ENCODE peak calls at places on chromosomes 13 and 19, in seven cellular contexts. M is uterus, D is ovary, Z is SK-N-SH, A is cardiac muscle cell, Y is IMR-90, F is adrenal gland. K is an unnamed sample. For H3K36me3 and H3K4me1, the result is how much of the 10 kb centered on the place peaks cover.

GRCh38 chr19:17457621-17458020 is 3.1 kb downstream of the NXNL1 start:
- DNase-seq in M (no peak), D (no peak), Z (no peak), A (no peak), Y (no peak), F (no peak), K (no peak)

GRCh38 chr19:40348961-40349507 is 539 bp downstream of the PLD3 start:
- DNase-seq in M (no peak), D (no peak), Z (peak), A (peak), Y (peak), F (peak), K (peak)

GRCh38 chr13:38366954-38367645 is 17.4 kb downstream of the UFM1 start:
- DNase-seq in M (no peak), D (no peak), Z (no peak), A (peak), Y (peak), F (no peak), K (no peak)

GRCh38 chr19:9107375-9107774 is at the start of gene OR7G2:
- DNase-seq in M (no peak), D (no peak), Z (no peak), A (no peak), Y (no peak), F (no peak), K (no peak)

GRCh38 chr19:19053508-19054314 is 10.1 kb upstream of the SLC25A42 start:
- DNase-seq in M (peak), D (peak), Z (peak), A (peak), Y (peak), F (peak), K (no peak)

GRCh38 chr19:17949956-17950309 is 17.0 kb upstream of the KCNN1 start:
- DNase-seq in M (no peak), D (no peak), Z (no peak), A (no peak), Y (no peak), F (no peak), K (no peak)

GRCh38 chr13:20174656-20175405 is 14.0 kb upstream of the GJA3 start:
- DNase-seq in M (peak), D (peak), Z (no peak), A (peak), Y (peak), F (peak), K (peak)

GRCh38 chr19:18414504-18415176 is 4.6 kb upstream of the SSBP4 start:
- DNase-seq in M (peak), D (peak), Z (no peak), A (peak), Y (no peak), F (peak), K (no peak)

GRCh38 chr13:110647365-110647737 is 32.0 kb downstream of the NAXD start:
- DNase-seq in M (no peak), D (no peak), Z (no peak), A (no peak), Y (no peak), F (peak), K (no peak)

GRCh38 chr19:17544418-17544817 is 11.0 kb upstream of the COLGALT1 start:
- DNase-seq in M (no peak), D (no peak), Z (no peak), A (no peak), Y (no peak), F (no peak), K (no peak)

GRCh38 chr13:102799544-102800144 is 725 bp downstream of the BIVM start:
- DNase-seq in M (no peak), D (no peak), Z (peak), A (no peak), Y (peak), F (no peak), K (peak)

GRCh38 chr13:111460548-111461444 is 140.4 kb downstream of the TEX29 start:
- DNase-seq in M (no peak), D (peak), Z (peak), A (peak), Y (peak), F (peak), K (peak)

GRCh38 chr13:112443191-112444000 is 67.2 kb downstream of the SPACA7 start:
- DNase-seq in M (no peak), D (no peak), Z (peak), A (no peak), Y (no peak), F (peak), K (no peak)

GRCh38 chr13:102582256-102582655 is 14.5 kb upstream of the TPP2 start:
- DNase-seq in M (no peak), D (no peak), Z (no peak), A (no peak), Y (no peak), F (no peak), K (no peak)

GRCh38 chr19:56119585-56119978 is 1.5 kb downstream of the ZNF787 start:
- DNase-seq in M (no peak), D (no peak), Z (peak), A (no peak), Y (peak), F (peak), K (peak)

GRCh38 chr19:1090731-1091543 is 4.2 kb downstream of the POLR2E start:
- DNase-seq in M (no peak), D (no peak), Z (no peak), A (no peak), Y (no peak), F (no peak), K (no peak)

GRCh38 chr13:102729560-102730275 is 34.9 kb upstream of the METTL21C start:
- DNase-seq in M (no peak), D (no peak), Z (no peak), A (peak), Y (peak), F (no peak), K (no peak)

GRCh38 chr13:50448535-50448981 is 394.9 kb downstream of the DLEU7 start:
- DNase-seq in M (no peak), D (no peak), Z (no peak), A (no peak), Y (no peak), F (no peak), K (no peak)

GRCh38 chr19:55684946-55685681 is 10.1 kb downstream of the EPN1 start:
- DNase-seq in M (no peak), D (no peak), Z (no peak), A (no peak), Y (no peak), F (no peak), K (no peak)

GRCh38 chr13:110471833-110472162 is 89.7 kb downstream of the RAB20 start:
- DNase-seq in M (no peak), D (no peak), Z (no peak), A (peak), Y (peak), F (peak), K (no peak)

GRCh38 chr13:112943309-112944125 is 25.5 kb upstream of the MCF2L start:
- DNase-seq in M (no peak), D (peak), Z (peak), A (peak), Y (peak), F (peak), K (peak)

GRCh38 chr19:4014541-4015491 is 7.3 kb downstream of the PIAS4 start:
- DNase-seq in M (no peak), D (no peak), Z (peak), A (no peak), Y (no peak), F (peak), K (no peak)

GRCh38 chr13:36998624-36999041 is 507 bp downstream of the ALG5 start:
- DNase-seq in M (peak), D (peak), Z (peak), A (peak), Y (no peak), F (no peak), K (peak)

GRCh38 chr19:42553292-42554045 is 25.2 kb upstream of the CEACAM1 start:
- DNase-seq in M (no peak), D (no peak), Z (no peak), A (peak), Y (peak), F (peak), K (no peak)
- H3K4me3 ChIP-seq in M (no peak), D (no peak), Z (no peak), A (no peak), Y (no peak), F (no peak), K (no peak)

GRCh38 chr13:27425918-27426630 is 1.7 kb downstream of the GTF3A start:
- DNase-seq in M (peak), D (peak), Z (peak), A (peak), Y (peak), F (peak), K (peak)

GRCh38 chr13:27424246-27425150 is at the start of gene GTF3A:
- DNase-seq in M (peak), D (peak), Z (peak), A (peak), Y (peak), F (peak), K (peak)

GRCh38 chr13:27425151-27425917 is 915 bp downstream of the GTF3A start:
- DNase-seq in M (no peak), D (no peak), Z (no peak), A (peak), Y (no peak), F (peak), K (no peak)

GRCh38 chr13:27427663-27428062 is 3.2 kb downstream of the GTF3A start:
- DNase-seq in M (no peak), D (no peak), Z (no peak), A (no peak), Y (no peak), F (peak), K (no peak)

GRCh38 chr13:27428160-27428559 is 3.7 kb downstream of the GTF3A start:
- DNase-seq in M (no peak), D (no peak), Z (no peak), A (no peak), Y (no peak), F (no peak), K (no peak)
- H3K36me3 ChIP-seq in M (under half), D (under half), Z (under half), A (under half), Y (under half), F (half or more), K (half or more)

DNA sequence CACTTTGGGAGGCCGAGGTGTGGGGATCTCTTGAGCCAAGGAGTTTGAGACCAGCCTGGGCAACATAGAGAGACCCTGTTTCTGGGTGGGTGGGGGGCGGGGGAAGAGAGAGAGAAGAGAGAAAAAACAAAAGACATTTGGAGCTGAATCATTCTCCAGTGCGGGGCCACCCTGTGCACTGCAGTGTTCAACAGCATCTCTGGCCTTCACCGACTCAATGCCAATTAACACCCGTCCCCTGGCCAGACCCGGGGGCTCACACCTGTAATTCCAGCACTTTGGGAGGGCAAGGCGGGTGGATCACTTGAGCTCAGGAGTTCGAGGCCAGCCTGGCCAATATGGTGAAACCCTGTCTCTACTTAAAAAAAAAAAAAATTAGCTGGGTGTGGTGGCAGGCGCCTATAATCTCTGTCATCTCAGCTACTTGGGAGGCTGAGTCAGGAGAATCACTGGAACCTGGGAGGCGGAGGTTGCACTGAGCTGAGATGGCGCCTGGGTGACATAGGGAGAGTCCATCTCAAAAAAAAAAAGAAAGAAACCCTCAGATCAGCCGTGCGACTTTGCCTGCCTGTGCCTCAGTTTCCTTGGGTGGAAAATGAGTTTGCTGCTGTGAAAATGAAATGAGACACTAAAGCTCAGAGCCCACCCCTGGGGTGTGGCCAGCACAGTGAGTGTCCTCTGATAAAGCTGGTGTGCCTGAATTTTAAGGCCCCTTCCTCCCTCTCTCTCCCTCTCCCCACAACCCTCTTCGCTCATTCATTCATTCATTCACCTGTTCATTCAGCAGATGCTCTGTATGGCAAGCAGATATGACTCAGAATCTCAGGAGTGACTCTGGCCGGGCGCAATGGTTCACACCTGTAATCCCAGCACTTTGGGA is 6.4 kb downstream of the KLF2 start:
- DNase-seq in M (no peak), D (peak), Z (no peak), A (no peak), Y (no peak), F (peak), K (no peak)
- H3K4me1 ChIP-seq in M (under half), D (under half), Z (under half), A (under half), Y (under half), F (under half), K (under half)

GRCh38 chr19:11005521-11005920 is 44.7 kb downstream of the SMARCA4 start:
- DNase-seq in M (no peak), D (no peak), Z (no peak), A (no peak), Y (no peak), F (no peak), K (no peak)
- H3K4me3 ChIP-seq in M (no peak), D (no peak), Z (no peak), A (no peak), Y (no peak), F (no peak), K (no peak)

GRCh38 chr19:32483574-32483973 is 78.0 kb downstream of the DPY19L3 start:
- DNase-seq in M (no peak), D (no peak), Z (peak), A (no peak), Y (no peak), F (no peak), K (no peak)

GRCh38 chr19:32475393-32475792 is 69.8 kb downstream of the DPY19L3 start:
- DNase-seq in M (no peak), D (no peak), Z (no peak), A (no peak), Y (no peak), F (no peak), K (no peak)

GRCh38 chr19:32480321-32480720 is 74.8 kb downstream of the DPY19L3 start:
- DNase-seq in M (no peak), D (no peak), Z (no peak), A (no peak), Y (no peak), F (no peak), K (no peak)
- H3K36me3 ChIP-seq in M (under half), D (under half), Z (half or more), A (half or more), Y (under half), F (under half), K (under half)

DNA sequence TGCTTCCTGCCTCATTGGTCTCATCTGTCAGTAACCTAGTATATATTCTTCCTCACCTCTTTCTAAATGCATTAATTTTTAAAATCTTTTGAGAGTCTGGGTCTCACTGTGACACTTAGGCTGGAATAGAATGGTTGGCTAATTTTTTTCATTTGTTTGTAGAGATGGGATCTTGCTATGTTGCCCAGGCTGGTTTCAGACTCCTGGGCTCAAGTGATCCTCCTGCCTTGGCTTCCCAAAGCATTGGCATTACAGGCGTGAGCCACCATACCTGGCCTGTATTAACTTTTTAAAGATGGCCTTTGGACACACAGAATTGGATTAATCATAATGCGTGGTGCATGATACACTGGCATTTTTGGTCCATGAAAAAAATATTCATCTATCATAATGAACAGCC is 29.9 kb downstream of the SIPA1L3 start:
- DNase-seq in M (no peak), D (no peak), Z (no peak), A (no peak), Y (no peak), F (no peak), K (no peak)
- H3K4me1 ChIP-seq in M (under half), D (under half), Z (under half), A (under half), Y (under half), F (under half), K (under half)

GRCh38 chr13:29255567-29255966 is 339.9 kb downstream of the SLC7A1 start:
- DNase-seq in M (no peak), D (no peak), Z (no peak), A (no peak), Y (no peak), F (no peak), K (no peak)
- H3K4me3 ChIP-seq in M (no peak), D (no peak), Z (no peak), A (no peak), Y (no peak), F (no peak), K (no peak)

GRCh38 chr13:99344610-99345208 is 37.5 kb upstream of the GPR183 start:
- DNase-seq in M (no peak), D (no peak), Z (no peak), A (no peak), Y (no peak), F (no peak), K (no peak)

GRCh38 chr13:99341969-99342722 is 34.9 kb upstream of the GPR183 start:
- DNase-seq in M (no peak), D (no peak), Z (no peak), A (no peak), Y (no peak), F (no peak), K (no peak)

GRCh38 chr13:99345345-99345744 is 38.1 kb upstream of the GPR183 start:
- DNase-seq in M (no peak), D (no peak), Z (no peak), A (no peak), Y (no peak), F (no peak), K (no peak)

GRCh38 chr13:99340638-99341037 is 33.4 kb upstream of the GPR183 start:
- DNase-seq in M (no peak), D (no peak), Z (no peak), A (no peak), Y (no peak), F (no peak), K (no peak)

GRCh38 chr13:99342723-99343315 is 35.6 kb upstream of the GPR183 start:
- DNase-seq in M (no peak), D (no peak), Z (no peak), A (no peak), Y (no peak), F (no peak), K (no peak)
- H3K36me3 ChIP-seq in M (under half), D (under half), Z (under half), A (under half), Y (under half), F (under half), K (under half)

GRCh38 chr13:30805132-30805537 is 69.8 kb downstream of the ALOX5AP start:
- DNase-seq in M (no peak), D (no peak), Z (no peak), A (no peak), Y (no peak), F (no peak), K (no peak)
- H3K4me1 ChIP-seq in M (under half), D (under half), Z (under half), A (under half), Y (under half), F (under half), K (under half)

GRCh38 chr13:66996503-66996902 is 233.6 kb downstream of the PCDH9 start:
- DNase-seq in M (no peak), D (no peak), Z (no peak), A (no peak), Y (peak), F (no peak), K (no peak)

GRCh38 chr13:66994097-66994496 is 236.0 kb downstream of the PCDH9 start:
- DNase-seq in M (no peak), D (no peak), Z (peak), A (peak), Y (peak), F (peak), K (peak)

GRCh38 chr13:66992683-66993082 is 237.5 kb downstream of the PCDH9 start:
- DNase-seq in M (no peak), D (no peak), Z (no peak), A (no peak), Y (no peak), F (no peak), K (no peak)

GRCh38 chr13:66994498-66995365 is 235.4 kb downstream of the PCDH9 start:
- DNase-seq in M (no peak), D (no peak), Z (no peak), A (no peak), Y (no peak), F (no peak), K (no peak)

DNA sequence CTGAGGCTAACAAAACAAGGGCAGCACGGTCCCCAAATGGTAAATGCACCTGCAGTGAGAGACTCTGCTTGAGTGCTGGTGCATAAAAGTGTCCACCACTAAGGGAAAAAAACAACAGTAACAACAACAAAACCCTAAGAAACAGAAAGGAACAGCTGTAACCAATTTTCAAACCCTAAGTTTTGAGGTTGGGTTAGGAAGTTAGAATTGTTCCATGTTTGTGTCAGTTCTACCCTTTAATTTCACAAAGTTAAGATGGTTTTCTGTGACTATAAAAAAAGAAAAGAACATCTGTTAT is 234.8 kb downstream of the PCDH9 start:
- DNase-seq in M (no peak), D (no peak), Z (no peak), A (no peak), Y (no peak), F (no peak), K (no peak)
- H3K4me3 ChIP-seq in M (no peak), D (no peak), Z (no peak), A (no peak), Y (no peak), F (no peak), K (no peak)